ENCODE peak calls at places on chromosomes 13 and 19, in four cellular contexts. E is K562, P is HL-60, F is GM12878. C is an unnamed sample.

GRCh38 chr19:18389095-18389735 is 3.3 kb downstream of the GDF15 start:
- DNase-seq in P (no peak), E (no peak), F (no peak), C (no peak)

GRCh38 chr19:13154911-13155471 is 4.8 kb downstream of the IER2 start:
- DNase-seq in E (peak), F (no peak), P (no peak), C (no peak)

GRCh38 chr13:47036291-47037008 is 139.6 kb upstream of the HTR2A start:
- DNase-seq in F (peak), E (no peak), P (no peak), C (no peak)

GRCh38 chr13:79966039-79966438 is 374.9 kb downstream of the SPRY2 start:
- DNase-seq in P (peak), E (no peak), F (no peak), C (no peak)

GRCh38 chr19:17075860-17076538 is 422 bp downstream of the MYO9B start:
- DNase-seq in E (peak), P (peak), F (no peak), C (no peak)

GRCh38 chr13:94390881-94391280 is 88.6 kb downstream of the DCT start:
- DNase-seq in P (no peak), E (no peak), F (no peak), C (no peak)

GRCh38 chr13:21371011-21371410 is 88.1 kb downstream of the ZDHHC20 start:
- DNase-seq in P (no peak), E (no peak), F (no peak), C (no peak)

GRCh38 chr13:20924758-20925394 is 22.3 kb upstream of the XPO4 start:
- DNase-seq in F (no peak), P (peak), E (peak), C (no peak)

GRCh38 chr13:51933466-51934058 is 71.8 kb downstream of the CCDC70 start:
- DNase-seq in F (no peak), P (no peak), E (no peak), C (no peak)

GRCh38 chr19:50248826-50249225 is 45.4 kb downstream of the MYH14 start:
- DNase-seq in F (no peak), P (no peak), E (no peak), C (no peak)

GRCh38 chr13:37985281-37985680 is 115.7 kb upstream of the TRPC4 start:
- DNase-seq in F (no peak), E (no peak), P (no peak), C (no peak)

GRCh38 chr13:65914707-65915106 is 1315.4 kb downstream of the PCDH9 start:
- DNase-seq in E (no peak), P (no peak), F (no peak), C (no peak)

GRCh38 chr19:44939668-44940067 is 2.4 kb upstream of the APOC4 start:
- DNase-seq in F (no peak), E (no peak), P (peak), C (no peak)

GRCh38 chr19:11756965-11757364 is 9.8 kb upstream of the ZNF441 start:
- DNase-seq in E (no peak), F (no peak), P (no peak), C (no peak)
- TF ChIP-seq SPI1 in E (no peak), F (no peak), P (no peak), C (no peak)

DNA sequence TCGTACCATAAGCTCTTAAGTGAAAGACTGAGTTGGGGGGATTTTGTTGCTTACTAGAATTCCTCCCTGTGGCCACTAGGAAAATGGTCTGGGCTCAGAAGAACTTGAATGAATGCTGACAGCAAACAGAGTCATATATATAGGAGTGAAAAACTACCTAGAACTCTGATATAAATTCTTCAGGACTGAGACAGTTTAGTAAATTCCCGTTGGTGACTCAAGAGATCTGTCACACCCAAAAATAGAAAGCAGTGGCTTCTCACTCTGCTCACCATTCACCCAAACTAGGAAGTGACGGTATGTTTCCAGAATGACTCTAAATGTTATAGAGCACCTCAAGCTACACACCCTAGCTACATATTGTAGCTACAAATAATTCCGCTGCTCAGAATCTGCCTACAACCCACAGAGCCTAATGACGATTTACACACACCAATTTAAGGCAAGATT is 116.2 kb downstream of the TBC1D4 start:
- DNase-seq in E (no peak), F (peak), P (no peak), C (no peak)
- TF ChIP-seq SPI1 in E (no peak), F (peak), P (no peak), C (peak)

DNA sequence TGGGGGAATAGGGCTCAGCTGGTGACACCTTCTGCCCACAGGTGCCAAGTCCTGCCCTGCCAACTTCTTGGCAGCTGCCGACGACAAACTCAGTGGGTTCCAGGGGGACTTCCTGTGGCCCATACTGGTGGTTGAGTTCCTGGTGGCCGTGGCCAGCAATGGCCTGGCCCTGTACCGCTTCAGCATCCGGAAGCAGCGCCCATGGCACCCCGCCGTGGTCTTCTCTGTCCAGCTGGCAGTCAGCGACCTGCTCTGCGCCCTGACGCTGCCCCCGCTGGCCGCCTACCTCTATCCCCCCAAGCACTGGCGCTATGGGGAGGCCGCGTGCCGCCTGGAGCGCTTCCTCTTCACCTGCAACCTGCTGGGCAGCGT is 2.1 kb downstream of the P2RY11 start:
- DNase-seq in P (no peak), F (no peak), E (no peak), C (no peak)
- TF ChIP-seq SPI1 in P (no peak), F (no peak), E (no peak), C (no peak)

GRCh38 chr13:42333613-42334328 is 61.8 kb downstream of the AKAP11 start:
- DNase-seq in E (peak), F (no peak), P (no peak), C (no peak)

GRCh38 chr13:42330991-42331390 is 59.0 kb downstream of the AKAP11 start:
- DNase-seq in E (no peak), P (no peak), F (no peak), C (no peak)

GRCh38 chr13:42327725-42328124 is 55.8 kb downstream of the AKAP11 start:
- DNase-seq in P (no peak), F (no peak), E (no peak), C (no peak)

GRCh38 chr13:42329239-42329638 is 57.3 kb downstream of the AKAP11 start:
- DNase-seq in P (no peak), E (no peak), F (no peak), C (no peak)

GRCh38 chr13:42328672-42329071 is 56.7 kb downstream of the AKAP11 start:
- DNase-seq in P (no peak), E (no peak), F (no peak), C (no peak)
- TF ChIP-seq SPI1 in P (no peak), E (no peak), F (peak), C (peak)

DNA sequence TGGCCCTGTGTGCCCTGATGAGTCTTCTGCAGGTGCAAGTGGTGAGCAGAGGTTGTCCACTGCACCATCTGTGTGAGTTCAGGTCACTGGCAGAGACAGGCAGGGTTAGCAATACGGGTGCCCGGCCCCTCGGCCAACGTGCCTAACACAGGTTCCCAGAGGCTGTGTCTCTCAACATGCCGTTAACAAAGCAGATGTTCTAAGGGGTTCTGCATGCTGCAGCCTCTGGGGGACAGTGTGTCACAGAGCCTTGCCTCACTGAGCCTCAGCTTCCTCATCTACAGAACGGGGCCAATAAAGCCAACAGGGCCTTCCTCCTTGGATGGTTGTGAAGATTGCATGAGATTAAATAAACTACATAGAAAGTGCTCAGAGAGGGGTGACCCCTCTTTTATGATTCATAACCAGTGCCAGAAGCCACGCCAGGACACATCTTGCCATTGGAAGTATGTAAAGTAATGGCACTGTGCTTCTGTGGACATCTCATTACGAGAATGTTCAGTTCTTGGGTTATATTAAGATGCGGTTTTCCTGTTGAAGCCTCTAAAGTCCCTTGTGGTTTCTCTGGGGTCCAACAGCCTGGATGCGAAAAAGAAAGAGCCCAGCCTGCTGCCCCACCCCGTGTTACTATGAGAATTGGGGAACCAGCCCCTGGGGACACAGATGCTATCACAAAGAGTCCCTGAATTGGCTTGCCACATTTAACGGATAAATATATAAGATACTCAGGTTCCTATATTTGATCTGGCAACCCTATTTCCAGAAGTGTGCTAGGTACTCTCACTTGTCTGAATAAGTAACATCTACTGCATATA is 11.2 kb upstream of the ARHGEF18 start:
- DNase-seq in F (peak), P (peak), E (no peak), C (no peak)
- TF ChIP-seq SPI1 in F (peak), P (peak), E (no peak), C (peak)

DNA sequence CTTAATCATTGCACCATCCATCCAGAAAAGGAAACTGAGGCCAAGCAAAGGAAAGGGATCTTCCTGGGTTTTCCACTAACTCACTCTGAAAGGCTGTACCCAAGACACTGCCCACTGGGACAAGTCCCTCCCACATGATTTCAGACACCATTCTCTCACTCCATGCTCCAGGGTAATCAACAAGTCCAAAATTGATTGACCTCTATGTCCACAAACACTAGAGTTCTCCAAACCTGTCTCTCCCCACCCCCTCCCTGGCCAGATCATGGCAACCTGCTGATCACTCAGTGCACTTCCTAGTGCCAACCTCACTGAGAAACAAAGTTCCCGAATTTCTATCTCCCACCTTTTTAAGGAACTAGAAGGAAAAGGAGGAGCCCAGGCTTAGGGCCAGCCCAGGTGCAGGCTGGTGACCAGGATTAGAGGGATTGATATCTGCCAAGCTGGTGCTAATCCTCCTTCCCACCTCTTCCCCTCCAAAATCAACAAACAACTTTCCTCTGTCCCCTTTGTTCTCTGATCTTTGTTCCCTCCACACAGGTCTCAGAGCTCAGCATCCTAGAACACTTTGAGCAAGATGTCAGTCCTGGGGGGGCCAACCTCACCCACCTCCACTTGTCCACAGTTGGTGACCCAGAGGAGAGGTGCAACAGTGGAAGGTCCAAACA is 2.4 kb upstream of the CYP2A13 start:
- DNase-seq in P (no peak), F (no peak), E (no peak), C (no peak)
- TF ChIP-seq SPI1 in P (no peak), F (no peak), E (no peak), C (no peak)

GRCh38 chr19:3982701-3983541 is 2.3 kb downstream of the EEF2 start:
- DNase-seq in E (no peak), P (peak), F (no peak), C (peak)

GRCh38 chr19:3984908-3985642 is at the start of gene EEF2:
- DNase-seq in E (peak), F (peak), P (peak), C (peak)

GRCh38 chr19:3983542-3983914 is 1.7 kb downstream of the EEF2 start:
- DNase-seq in F (no peak), P (no peak), E (no peak), C (no peak)

GRCh38 chr19:3984584-3984907 is 717 bp downstream of the EEF2 start:
- DNase-seq in F (no peak), E (peak), P (no peak), C (peak)

GRCh38 chr19:3983936-3984583 is 1.2 kb downstream of the EEF2 start:
- DNase-seq in P (peak), E (peak), F (no peak), C (peak)
- TF ChIP-seq SPI1 in P (no peak), E (no peak), F (no peak), C (no peak)

DNA sequence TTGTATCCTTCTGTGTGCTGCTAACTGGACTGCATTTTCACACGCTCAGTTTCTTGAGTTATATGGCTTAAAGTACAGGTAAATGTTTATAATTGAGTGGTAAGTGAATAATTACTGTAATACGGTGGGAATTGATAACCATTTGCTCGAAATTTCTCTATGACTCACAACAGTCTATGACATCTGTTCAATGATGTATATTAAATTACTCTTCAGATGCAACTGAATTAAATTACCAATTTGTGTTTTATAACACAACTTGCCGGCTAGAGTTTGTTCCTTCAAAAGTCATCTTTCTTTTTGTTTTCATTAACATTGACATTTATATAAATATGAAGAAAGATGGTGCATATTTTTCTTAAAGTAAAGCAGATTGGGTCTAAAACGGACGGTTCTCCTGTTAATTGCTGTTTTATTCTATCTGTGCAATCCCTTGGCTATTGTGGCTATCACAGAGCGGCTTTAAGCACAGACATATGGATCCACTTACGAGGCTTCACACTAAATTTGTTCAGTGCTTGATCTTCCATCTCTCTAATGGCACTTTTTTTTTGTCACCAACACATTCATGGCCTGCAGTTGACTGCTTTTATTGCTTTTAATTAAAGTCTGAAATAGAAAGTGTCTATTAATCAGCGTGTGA is 1291.6 kb upstream of the SLC10A2 start:
- DNase-seq in P (no peak), F (no peak), E (no peak), C (no peak)
- TF ChIP-seq SPI1 in P (no peak), F (no peak), E (no peak), C (no peak)

DNA sequence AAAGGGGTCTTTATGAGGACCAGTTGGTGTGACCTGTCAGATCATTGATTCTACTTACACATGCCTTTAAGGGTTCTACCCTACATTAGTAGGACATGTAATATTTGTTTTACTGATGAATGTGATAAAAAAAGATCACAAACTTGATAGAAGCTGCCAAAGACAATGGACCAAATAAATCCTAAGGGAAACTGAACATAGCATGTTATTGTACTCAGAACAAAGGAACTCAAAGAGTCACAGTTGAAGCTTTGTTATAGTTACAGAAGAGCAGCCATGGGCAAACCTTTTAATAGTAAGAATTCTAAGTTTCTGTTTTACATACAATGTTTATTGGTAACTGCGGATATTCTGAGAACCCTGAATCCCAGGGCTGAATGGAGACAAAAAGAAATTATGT is 780.1 kb downstream of the SLITRK6 start:
- DNase-seq in P (no peak), E (no peak), F (no peak), C (no peak)
- TF ChIP-seq SPI1 in P (no peak), E (no peak), F (no peak), C (no peak)

GRCh38 chr19:46350758-46351159 is 3.9 kb downstream of the PPP5C start:
- DNase-seq in E (no peak), P (no peak), F (peak), C (no peak)
- TF ChIP-seq SPI1 in E (no peak), P (peak), F (no peak), C (no peak)

C was measured in GM12891.